ENCODE peak calls at places on chromosomes 2 and 18, in ten cellular contexts. J is breast epithelium, E is suprapubic skin, P is transverse colon, G is spleen, D is GM12878, Q is upper lobe of left lung, Z is HCT116, F is stomach, R is GM23338. T is an unnamed sample. For H3K4me1, the result is how much of the 10 kb centered on the place peaks cover.

GRCh38 chr18:35730738-35731370 is 149.3 kb downstream of the GALNT1 start:
- DNase-seq in J (no peak), E (no peak), P (no peak), G (no peak), D (no peak), Q (no peak), Z (no peak), F (no peak), R (no peak), T (no peak)

GRCh38 chr2:13193900-13194299 is 477.2 kb downstream of the TRIB2 start:
- DNase-seq in J (no peak), E (no peak), P (no peak), G (no peak), D (peak), Q (no peak), Z (no peak), F (no peak), R (peak), T (no peak)

GRCh38 chr2:15899327-15899612 is 41.1 kb upstream of the MYCN start:
- DNase-seq in J (no peak), E (no peak), P (no peak), G (no peak), D (no peak), Q (no peak), Z (no peak), F (no peak), R (no peak), T (no peak)

GRCh38 chr2:39488450-39488849 is 51.4 kb upstream of the MAP4K3 start:
- DNase-seq in J (no peak), E (no peak), P (no peak), G (no peak), D (no peak), Q (no peak), Z (no peak), F (no peak), R (no peak), T (no peak)

GRCh38 chr2:10332402-10333246 is 29.9 kb downstream of the HPCAL1 start:
- DNase-seq in J (no peak), E (no peak), P (no peak), G (no peak), D (no peak), Q (no peak), Z (no peak), F (no peak), R (no peak), T (no peak)

GRCh38 chr2:150204449-150204848 is 283.0 kb downstream of the RND3 start:
- DNase-seq in J (no peak), E (no peak), P (no peak), G (no peak), D (no peak), Q (no peak), Z (no peak), F (no peak), R (no peak), T (no peak)

GRCh38 chr2:160715428-160715827 is 221.8 kb upstream of the RBMS1 start:
- DNase-seq in J (no peak), E (no peak), P (no peak), G (no peak), D (no peak), Q (no peak), Z (no peak), F (no peak), R (no peak), T (no peak)

GRCh38 chr2:95056461-95057459 is 31.3 kb downstream of the MAL start:
- DNase-seq in J (no peak), E (peak), P (no peak), G (peak), D (no peak), Q (peak), Z (no peak), F (peak), R (no peak), T (no peak)

GRCh38 chr2:128369126-128369555 is 50.5 kb upstream of the HS6ST1 start:
- DNase-seq in J (no peak), E (peak), P (no peak), G (peak), D (no peak), Q (peak), Z (no peak), F (no peak), R (peak), T (no peak)

GRCh38 chr18:55908790-55909408 is 320.9 kb upstream of the TCF4 start:
- DNase-seq in J (no peak), E (no peak), P (no peak), G (no peak), D (no peak), Q (no peak), Z (no peak), F (no peak), R (no peak), T (no peak)

GRCh38 chr2:100757621-100758394 is 62.1 kb upstream of the NPAS2 start:
- DNase-seq in J (no peak), E (no peak), P (no peak), G (no peak), D (no peak), Q (no peak), Z (no peak), F (no peak), R (no peak), T (no peak)

GRCh38 chr2:23579674-23580073 is 194.7 kb downstream of the KLHL29 start:
- DNase-seq in J (no peak), E (no peak), P (no peak), G (no peak), D (no peak), Q (no peak), Z (no peak), F (no peak), R (no peak), T (no peak)

GRCh38 chr18:44723366-44723765 is 42.7 kb downstream of the SETBP1 start:
- DNase-seq in J (no peak), E (no peak), P (no peak), G (no peak), D (no peak), Q (no peak), Z (no peak), F (no peak), R (no peak), T (no peak)

GRCh38 chr2:225994748-225995405 is 595.4 kb downstream of the NYAP2 start:
- DNase-seq in J (no peak), E (no peak), P (no peak), G (no peak), D (no peak), Q (no peak), Z (no peak), F (no peak), R (no peak), T (no peak)

GRCh38 chr2:159613515-159614336 is 2.6 kb downstream of the BAZ2B start:
- DNase-seq in J (no peak), E (no peak), P (no peak), G (no peak), D (no peak), Q (no peak), Z (no peak), F (no peak), R (peak), T (no peak)

GRCh38 chr2:159608108-159608507 is 8.2 kb downstream of the BAZ2B start:
- DNase-seq in J (no peak), E (no peak), P (no peak), G (no peak), D (no peak), Q (no peak), Z (no peak), F (no peak), R (no peak), T (no peak)

GRCh38 chr2:159612255-159612901 is 4.0 kb downstream of the BAZ2B start:
- DNase-seq in J (no peak), E (no peak), P (no peak), G (no peak), D (no peak), Q (no peak), Z (no peak), F (no peak), R (peak), T (no peak)

GRCh38 chr2:159608723-159609308 is 7.5 kb downstream of the BAZ2B start:
- DNase-seq in J (no peak), E (no peak), P (no peak), G (no peak), D (no peak), Q (no peak), Z (no peak), F (no peak), R (no peak), T (no peak)

GRCh38 chr2:159609933-159610523 is 6.3 kb downstream of the BAZ2B start:
- DNase-seq in J (no peak), E (no peak), P (no peak), G (no peak), D (no peak), Q (no peak), Z (no peak), F (no peak), R (no peak), T (no peak)
- H3K4me1 ChIP-seq in J (under half), E (under half), P (half or more), G (under half), D (under half), Q (under half), Z (under half), F (half or more), R (under half), T (under half)

GRCh38 chr2:1995987-1996386 is 251.7 kb upstream of the PXDN start:
- DNase-seq in J (no peak), E (no peak), P (no peak), G (no peak), D (no peak), Q (no peak), Z (no peak), F (no peak), R (no peak), T (no peak)
- TF ChIP-seq POLR2AphosphoS5 in J (no peak), E (no peak), P (no peak), G (no peak), D (no peak), Q (no peak), Z (no peak), F (no peak), R (no peak), T (no peak)

GRCh38 chr2:73089270-73090030 is 17.9 kb upstream of the SFXN5 start:
- DNase-seq in J (no peak), E (no peak), P (no peak), G (no peak), D (no peak), Q (no peak), Z (peak), F (peak), R (no peak), T (no peak)
- H3K4me1 ChIP-seq in J (under half), E (under half), P (under half), G (half or more), D (under half), Q (under half), Z (under half), F (half or more), R (under half), T (under half)

GRCh38 chr18:79851981-79852380 is 54.2 kb downstream of the KCNG2 start:
- DNase-seq in J (no peak), E (no peak), P (no peak), G (peak), D (no peak), Q (no peak), Z (no peak), F (no peak), R (no peak), T (peak)
- TF ChIP-seq POLR2AphosphoS5 in J (no peak), E (no peak), P (no peak), G (no peak), D (no peak), Q (no peak), Z (no peak), F (no peak), R (no peak), T (no peak)

GRCh38 chr2:70557171-70557838 is 3.7 kb upstream of the TGFA start:
- DNase-seq in J (no peak), E (no peak), P (peak), G (no peak), D (no peak), Q (no peak), Z (no peak), F (peak), R (no peak), T (no peak)
- H3K4me1 ChIP-seq in J (under half), E (under half), P (under half), G (under half), D (under half), Q (under half), Z (under half), F (under half), R (under half), T (under half)

T was measured in H1.